ENCODE peak calls at places on chromosome 22, in eight cellular contexts. M is neural crest cell; J is activated CD4-positive, CD25-positive, alpha-beta regulatory T cell treated with anti-CD3 and anti-CD28 coated beads, Interleukin-2, amount 50 U/mL, for 16 hours; L is psoas muscle; W is kidney tubule cell; N is occipital lobe; A is transverse colon; H is NCI-H1105. X is an unnamed sample.

GRCh38 chr22:33104192-33104591 is 46.0 kb upstream of the SYN3 start:
- DNase-seq in N (no peak), L (no peak), J (no peak), W (peak), H (no peak), M (no peak), A (no peak), X (no peak)

GRCh38 chr22:28799834-28800307 is 498 bp downstream of the XBP1 start:
- DNase-seq in W (peak), N (no peak), J (no peak), H (no peak), M (peak), A (peak), L (peak), X (peak)

GRCh38 chr22:49724030-49724892 is 103.4 kb downstream of the BRD1 start:
- DNase-seq in A (no peak), N (no peak), M (no peak), H (peak), J (no peak), L (no peak), W (peak), X (no peak)

GRCh38 chr22:49712195-49712791 is 115.4 kb downstream of the BRD1 start:
- DNase-seq in H (no peak), M (peak), A (no peak), J (no peak), N (no peak), W (no peak), L (no peak), X (no peak)

GRCh38 chr22:42686756-42687491 is 33.7 kb downstream of the A4GALT start:
- DNase-seq in M (no peak), N (no peak), W (peak), L (no peak), J (no peak), H (no peak), A (no peak), X (peak)

GRCh38 chr22:50699754-50700386 is 27.2 kb downstream of the SHANK3 start:
- DNase-seq in A (no peak), M (no peak), H (no peak), N (no peak), L (peak), W (no peak), J (no peak), X (no peak)

GRCh38 chr22:43884600-43885318 is 7.1 kb downstream of the PNPLA5 start:
- DNase-seq in W (peak), A (peak), N (no peak), M (peak), H (no peak), J (no peak), L (peak), X (peak)

GRCh38 chr22:22552630-22553029 is 6.4 kb downstream of the PRAME start:
- DNase-seq in J (no peak), M (peak), H (no peak), L (no peak), A (no peak), N (no peak), W (no peak), X (no peak)

GRCh38 chr22:36816635-36817428 is at the start of gene PVALB:
- DNase-seq in W (peak), M (no peak), H (peak), A (no peak), J (no peak), L (no peak), N (peak), X (no peak)

GRCh38 chr22:23193420-23193819 is 13.1 kb downstream of the BCR start:
- DNase-seq in N (no peak), A (no peak), W (no peak), H (no peak), L (no peak), J (no peak), M (no peak), X (no peak)

GRCh38 chr22:20101638-20102037 is 14.3 kb upstream of the RANBP1 start:
- DNase-seq in M (no peak), W (no peak), J (no peak), N (no peak), L (peak), A (no peak), H (no peak), X (no peak)

GRCh38 chr22:45575607-45576272 is 73.1 kb downstream of the FBLN1 start:
- DNase-seq in N (no peak), M (no peak), A (no peak), W (no peak), H (no peak), L (peak), J (no peak), X (no peak)

GRCh38 chr22:37749223-37749622 is 52.4 kb downstream of the TRIOBP start:
- DNase-seq in L (no peak), N (no peak), J (no peak), A (no peak), H (no peak), M (no peak), W (no peak), X (no peak)

GRCh38 chr22:29723766-29724165 is 4.0 kb downstream of the CABP7 start:
- DNase-seq in N (no peak), W (no peak), L (no peak), M (no peak), H (no peak), A (no peak), J (no peak), X (no peak)

GRCh38 chr22:29149841-29150555 is 55.7 kb upstream of the EMID1 start:
- DNase-seq in L (peak), A (no peak), H (no peak), M (peak), J (no peak), W (no peak), N (peak), X (peak)

GRCh38 chr22:17120711-17121234 is 387 bp downstream of the TMEM121B start:
- DNase-seq in A (no peak), M (peak), J (no peak), H (no peak), W (peak), L (peak), N (no peak), X (no peak)

GRCh38 chr22:50548046-50548912 is 2.6 kb downstream of the KLHDC7B start:
- DNase-seq in W (no peak), A (peak), M (no peak), H (no peak), L (peak), N (no peak), J (no peak), X (no peak)

GRCh38 chr22:30354644-30355043 is 2.0 kb downstream of the SF3A1 start:
- DNase-seq in M (no peak), J (no peak), H (no peak), N (no peak), A (no peak), L (no peak), W (peak), X (no peak)

GRCh38 chr22:43832393-43833265 is 20.5 kb upstream of the EFCAB6 start:
- DNase-seq in L (peak), H (no peak), N (no peak), A (no peak), J (no peak), M (no peak), W (no peak), X (no peak)

X was measured in Caco-2.